ENCODE peak calls at places on chromosomes 13 and 19, in six cellular contexts. Q, T, K, Z, E and V are unnamed samples.

GRCh38 chr19:7589822-7590221 is 5.8 kb upstream of the CAMSAP3 start:
- DNase-seq in Q (no peak), T (no peak), K (no peak), Z (no peak), E (no peak), V (no peak)

GRCh38 chr13:107817652-107818287 is 397.6 kb downstream of the LIG4 start:
- DNase-seq in Q (no peak), T (no peak), K (no peak), Z (no peak), E (no peak), V (no peak)

GRCh38 chr19:50513746-50514345 is at the start of gene ASPDH:
- DNase-seq in Q (no peak), T (no peak), K (no peak), Z (no peak), E (no peak), V (no peak)

GRCh38 chr19:8631425-8631819 is 989 bp downstream of the NFILZ start:
- DNase-seq in Q (no peak), T (no peak), K (no peak), Z (no peak), E (no peak), V (no peak)

GRCh38 chr19:12639901-12640613 is 26.5 kb downstream of the MAN2B1 start:
- DNase-seq in Q (peak), T (peak), K (peak), Z (peak), E (peak), V (peak)

GRCh38 chr13:70729369-70729768 is 621.1 kb upstream of the KLHL1 start:
- DNase-seq in Q (no peak), T (no peak), K (no peak), Z (no peak), E (no peak), V (no peak)

GRCh38 chr19:2195914-2196313 is 32.2 kb downstream of the DOT1L start:
- DNase-seq in Q (no peak), T (no peak), K (no peak), Z (no peak), E (no peak), V (no peak)

GRCh38 chr19:10625003-10625761 is at the start of gene SLC44A2:
- DNase-seq in Q (no peak), T (peak), K (no peak), Z (no peak), E (no peak), V (peak)

GRCh38 chr19:39327318-39327717 is 6.7 kb upstream of the LRFN1 start:
- DNase-seq in Q (no peak), T (no peak), K (no peak), Z (no peak), E (no peak), V (no peak)

GRCh38 chr13:48123827-48124226 is 28.9 kb upstream of the MED4 start:
- DNase-seq in Q (no peak), T (no peak), K (no peak), Z (no peak), E (no peak), V (no peak)

GRCh38 chr19:33416307-33417215 is 43.1 kb downstream of the CEBPG start:
- DNase-seq in Q (peak), T (peak), K (peak), Z (peak), E (peak), V (peak)

GRCh38 chr13:49995535-49996165 is 1.2 kb upstream of the TRIM13 start:
- DNase-seq in Q (peak), T (no peak), K (no peak), Z (no peak), E (no peak), V (no peak)

GRCh38 chr13:73228546-73228945 is 169.7 kb downstream of the KLF5 start:
- DNase-seq in Q (no peak), T (no peak), K (no peak), Z (no peak), E (no peak), V (no peak)

GRCh38 chr13:80572308-80572676 is 231.4 kb upstream of the SPRY2 start:
- DNase-seq in Q (no peak), T (no peak), K (no peak), Z (no peak), E (no peak), V (no peak)